ENCODE peak calls at places on chromosomes 1 and 21, in four cellular contexts. E is ELF-1, B is heart left ventricle, R is left kidney. H is an unnamed sample.

GRCh38 chr1:226083303-226084101 is 21.0 kb downstream of the H3-3A start:
- DNase-seq in E (peak), B (peak), R (peak), H (peak)

GRCh38 chr1:209883341-209883971 is 54.6 kb upstream of the SYT14 start:
- DNase-seq in E (no peak), B (no peak), R (peak), H (no peak)

GRCh38 chr1:152251391-152251790 is 27.4 kb upstream of the HRNR start:
- DNase-seq in E (no peak), B (no peak), R (no peak), H (no peak)

GRCh38 chr1:235500971-235501540 is 3.2 kb downstream of the B3GALNT2 start:
- DNase-seq in E (no peak), B (no peak), R (no peak), H (no peak)

GRCh38 chr1:190177555-190177954 is 300.1 kb downstream of the BRINP3 start:
- DNase-seq in E (no peak), B (no peak), R (no peak), H (no peak)

GRCh38 chr1:167469280-167469965 is 48.9 kb downstream of the CD247 start:
- DNase-seq in E (no peak), B (no peak), R (no peak), H (no peak)

GRCh38 chr1:165288301-165289120 is 68.0 kb downstream of the LMX1A start:
- DNase-seq in E (peak), B (peak), R (peak), H (peak)

GRCh38 chr1:215569987-215570824 is 3.1 kb downstream of the KCTD3 start:
- DNase-seq in E (no peak), B (no peak), R (no peak), H (no peak)

GRCh38 chr21:14889080-14889805 is 175.6 kb downstream of the NRIP1 start:
- DNase-seq in E (no peak), B (no peak), R (no peak), H (peak)

GRCh38 chr1:237071641-237072420 is 29.8 kb downstream of the RYR2 start:
- DNase-seq in E (no peak), B (no peak), R (no peak), H (no peak)

GRCh38 chr1:3609769-3610157 is 1.5 kb downstream of the MEGF6 start:
- DNase-seq in E (no peak), B (no peak), R (peak), H (no peak)

GRCh38 chr1:68970571-68970970 is 473.7 kb upstream of the DEPDC1 start:
- DNase-seq in E (no peak), B (no peak), R (no peak), H (no peak)

GRCh38 chr1:1989759-1990158 is 13.8 kb downstream of the CFAP74 start:
- DNase-seq in E (no peak), B (no peak), R (peak), H (no peak)

GRCh38 chr1:15393475-15394260 is 16.0 kb upstream of the EFHD2 start:
- DNase-seq in E (peak), B (no peak), R (no peak), H (no peak)

GRCh38 chr1:203148127-203148526 is 20.6 kb downstream of the ADORA1 start:
- DNase-seq in E (peak), B (peak), R (no peak), H (no peak)

GRCh38 chr1:228646717-228647522 is 88.4 kb upstream of the RHOU start:
- DNase-seq in E (peak), B (peak), R (peak), H (peak)

GRCh38 chr21:32978346-32979270 is 47.1 kb upstream of the OLIG2 start:
- DNase-seq in E (no peak), B (no peak), R (peak), H (no peak)

GRCh38 chr1:204997616-204998015 is 45.4 kb upstream of the CNTN2 start:
- DNase-seq in E (no peak), B (peak), R (peak), H (no peak)

GRCh38 chr1:21814241-21814918 is 2.3 kb downstream of the LDLRAD2 start:
- DNase-seq in E (peak), B (peak), R (peak), H (no peak)

GRCh38 chr1:203048086-203048485 is 21.8 kb downstream of the PPFIA4 start:
- DNase-seq in E (no peak), B (no peak), R (no peak), H (no peak)

GRCh38 chr21:20276377-20276776 is 721.8 kb upstream of the NCAM2 start:
- DNase-seq in E (peak), B (no peak), R (no peak), H (no peak)

GRCh38 chr1:235207202-235207565 is 46.1 kb upstream of the RBM34 start:
- DNase-seq in E (no peak), B (no peak), R (no peak), H (no peak)

GRCh38 chr1:246435421-246436041 is 71.5 kb downstream of the SMYD3 start:
- DNase-seq in E (no peak), B (no peak), R (no peak), H (no peak)

H was measured in NCI-H1930.